ENCODE peak calls at places on chromosome 9, in nine cellular contexts. R is right atrium auricular region; X is gastrocnemius medialis; Y is CD4-positive, alpha-beta memory T cell; E is cardiac muscle cell; L is SK-N-SH; O is uterus; P is pancreas; N is NT2/D1. H is an unnamed sample. For H3K4me1 and H3K36me3, the result is how much of the 10 kb centered on the place peaks cover.

GRCh38 chr9:135604437-135605237 is 34.7 kb downstream of the GLT6D1 start:
- DNase-seq in X (no peak), P (peak), L (peak), O (peak), E (no peak), Y (no peak), R (peak), N (no peak), H (no peak)

GRCh38 chr9:109574061-109574882 is 76.2 kb upstream of the PTPN3 start:
- DNase-seq in L (peak), X (peak), Y (peak), P (peak), N (peak), R (no peak), O (no peak), E (peak), H (no peak)

GRCh38 chr9:4679268-4680177 is at the start of gene CDC37L1:
- DNase-seq in P (peak), N (peak), O (peak), R (peak), X (peak), Y (peak), L (peak), E (peak), H (peak)

GRCh38 chr9:69785757-69786156 is 25.9 kb upstream of the PTAR1 start:
- DNase-seq in O (no peak), Y (no peak), L (no peak), P (no peak), E (peak), X (no peak), N (no peak), R (no peak), H (no peak)

GRCh38 chr9:123246534-123246933 is 21.9 kb downstream of the STRBP start:
- DNase-seq in O (no peak), P (no peak), L (no peak), X (no peak), Y (no peak), N (no peak), R (no peak), E (peak), H (no peak)

GRCh38 chr9:82354260-82354659 is 365.7 kb downstream of the SPATA31D1 start:
- DNase-seq in R (no peak), Y (no peak), L (no peak), E (peak), O (no peak), X (no peak), N (no peak), P (no peak), H (no peak)

GRCh38 chr9:130465383-130466096 is 20.8 kb downstream of the ASS1 start:
- DNase-seq in L (no peak), Y (no peak), O (no peak), P (no peak), N (no peak), X (no peak), R (no peak), E (no peak), H (no peak)

GRCh38 chr9:123528521-123528920 is 172.5 kb downstream of the CRB2 start:
- DNase-seq in P (no peak), L (no peak), X (no peak), E (no peak), Y (no peak), O (no peak), N (no peak), R (no peak), H (no peak)

GRCh38 chr9:91690540-91691249 is 259.3 kb downstream of the ROR2 start:
- DNase-seq in P (no peak), E (no peak), O (no peak), R (peak), L (no peak), Y (no peak), X (no peak), N (no peak), H (no peak)

GRCh38 chr9:78189461-78189860 is 46.4 kb upstream of the CEP78 start:
- DNase-seq in Y (no peak), X (no peak), P (no peak), R (no peak), L (no peak), E (peak), N (no peak), O (no peak), H (no peak)

GRCh38 chr9:8784813-8785212 is 985.2 kb upstream of the DMAC1 start:
- DNase-seq in P (no peak), Y (no peak), E (no peak), L (no peak), O (no peak), X (no peak), N (no peak), R (no peak), H (no peak)

GRCh38 chr9:12368569-12368968 is 324.6 kb upstream of the TYRP1 start:
- DNase-seq in E (no peak), P (no peak), Y (no peak), O (no peak), R (no peak), L (no peak), X (no peak), N (no peak), H (no peak)

GRCh38 chr9:79571309-79572031 is at the start of gene TLE4:
- DNase-seq in E (peak), P (peak), Y (peak), R (peak), O (peak), X (peak), L (peak), N (peak), H (peak)

GRCh38 chr9:95092321-95093072 is 225.0 kb downstream of the FANCC start:
- DNase-seq in E (peak), L (peak), R (no peak), X (no peak), P (no peak), Y (no peak), N (no peak), O (no peak), H (no peak)

GRCh38 chr9:134913041-134913712 is 4.5 kb downstream of the FCN1 start:
- DNase-seq in R (no peak), N (no peak), O (no peak), E (no peak), P (no peak), Y (no peak), X (no peak), L (peak), H (no peak)

GRCh38 chr9:92954078-92954861 is 6.9 kb downstream of the FGD3 start:
- DNase-seq in Y (peak), N (no peak), R (peak), X (no peak), E (peak), L (no peak), O (no peak), P (no peak), H (peak)

GRCh38 chr9:23522952-23523351 is 303.1 kb downstream of the ELAVL2 start:
- DNase-seq in P (no peak), Y (no peak), N (no peak), E (no peak), L (no peak), R (no peak), O (no peak), X (no peak), H (no peak)

GRCh38 chr9:131335356-131335755 is 45.8 kb downstream of the PLPP7 start:
- DNase-seq in X (no peak), E (no peak), L (no peak), R (no peak), O (no peak), P (no peak), Y (no peak), N (no peak), H (no peak)

GRCh38 chr9:120513825-120514598 is 66.0 kb downstream of the CDK5RAP2 start:
- DNase-seq in P (no peak), L (no peak), R (no peak), Y (no peak), N (no peak), O (no peak), E (no peak), X (peak), H (no peak)

DNA sequence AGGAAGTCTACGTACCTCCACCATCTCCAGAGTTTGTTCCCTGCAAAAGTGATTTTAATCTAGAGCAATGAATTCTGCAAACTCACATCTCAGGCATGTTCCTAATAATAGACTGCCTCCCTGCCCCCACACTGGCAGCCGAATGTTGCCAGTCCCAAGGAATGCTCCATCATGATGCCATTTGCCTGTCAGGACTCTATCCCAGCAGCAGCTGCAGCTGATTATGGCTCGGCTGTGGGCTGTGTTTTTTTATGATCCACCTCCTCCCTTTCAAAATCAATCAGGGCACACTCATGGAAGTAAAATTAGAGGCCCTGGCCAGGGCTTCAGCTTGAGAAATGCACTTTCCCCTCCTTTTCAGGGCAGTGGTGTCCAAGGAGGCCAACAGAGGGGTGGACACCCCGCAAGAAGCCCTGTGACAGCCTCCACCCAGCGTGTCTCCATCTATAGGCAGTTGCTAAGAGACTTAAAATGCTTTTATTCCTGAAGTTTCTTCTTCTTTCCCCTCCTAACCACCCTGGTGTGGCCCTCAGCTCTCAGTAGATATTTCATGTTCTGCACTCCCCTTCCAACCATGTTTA is 176.7 kb upstream of the S1PR3 start:
- DNase-seq in L (peak), X (no peak), R (no peak), N (no peak), Y (no peak), E (peak), O (peak), P (no peak), H (no peak)
- H3K4me1 ChIP-seq in L (half or more), X (under half), R (half or more), N (under half), Y (under half), E (under half), O (under half), P (under half), H (under half)

GRCh38 chr9:89345476-89345875 is 27.2 kb downstream of the SECISBP2 start:
- DNase-seq in E (no peak), O (no peak), P (no peak), N (no peak), X (no peak), L (no peak), R (no peak), Y (no peak), H (no peak)
- H3K36me3 ChIP-seq in E (under half), O (under half), P (under half), N (half or more), X (half or more), L (half or more), R (half or more), Y (half or more), H (under half)

DNA sequence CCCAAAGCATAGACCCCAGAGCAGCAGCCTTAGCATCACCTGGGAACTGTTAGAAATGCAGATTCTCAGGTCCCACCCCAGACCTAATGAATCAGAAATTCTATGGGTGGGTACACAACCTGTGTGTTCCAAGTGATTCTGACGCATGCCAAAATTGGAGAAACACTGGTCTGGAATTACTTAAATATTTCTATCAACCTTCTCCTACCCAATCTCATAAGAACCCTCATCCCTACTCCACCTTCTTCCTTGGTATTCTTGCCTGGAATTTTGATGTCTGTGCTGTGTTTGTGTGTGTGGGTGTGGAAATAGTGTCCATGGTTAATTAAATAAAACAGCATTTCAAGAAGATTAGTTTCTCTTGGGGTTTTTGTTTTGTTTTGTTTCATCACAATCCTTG is 111.8 kb downstream of the CEMIP2 start:
- DNase-seq in L (no peak), X (no peak), P (no peak), N (no peak), E (no peak), Y (no peak), O (no peak), R (no peak), H (no peak)
- H3K4me3 ChIP-seq in L (no peak), X (no peak), P (no peak), N (no peak), E (no peak), Y (no peak), O (no peak), R (no peak), H (no peak)

GRCh38 chr9:98401140-98402025 is 145.9 kb upstream of the TBC1D2 start:
- DNase-seq in X (no peak), P (no peak), E (peak), O (no peak), N (no peak), Y (no peak), R (no peak), L (no peak), H (no peak)

GRCh38 chr9:98391406-98391805 is 136.0 kb upstream of the TBC1D2 start:
- DNase-seq in L (no peak), N (no peak), P (no peak), R (no peak), E (no peak), O (no peak), Y (no peak), X (no peak), H (no peak)

GRCh38 chr9:98391884-98392283 is 136.4 kb upstream of the TBC1D2 start:
- DNase-seq in R (no peak), N (no peak), Y (peak), X (no peak), E (no peak), O (no peak), P (no peak), L (no peak), H (peak)

GRCh38 chr9:98399950-98400683 is 144.7 kb upstream of the TBC1D2 start:
- DNase-seq in P (no peak), N (no peak), E (no peak), Y (no peak), O (no peak), X (no peak), L (no peak), R (no peak), H (no peak)

GRCh38 chr9:98396236-98396635 is 140.8 kb upstream of the TBC1D2 start:
- DNase-seq in Y (no peak), L (no peak), E (no peak), O (no peak), P (no peak), N (no peak), R (no peak), X (no peak), H (no peak)
- H3K4me1 ChIP-seq in Y (under half), L (under half), E (under half), O (under half), P (under half), N (under half), R (under half), X (under half), H (under half)

GRCh38 chr9:136691316-136692189 is 4.3 kb upstream of the AGPAT2 start:
- DNase-seq in E (no peak), R (no peak), L (no peak), Y (no peak), X (no peak), P (peak), N (no peak), O (no peak), H (no peak)
- H3K36me3 ChIP-seq in E (under half), R (under half), L (under half), Y (under half), X (under half), P (under half), N (under half), O (under half), H (under half)

DNA sequence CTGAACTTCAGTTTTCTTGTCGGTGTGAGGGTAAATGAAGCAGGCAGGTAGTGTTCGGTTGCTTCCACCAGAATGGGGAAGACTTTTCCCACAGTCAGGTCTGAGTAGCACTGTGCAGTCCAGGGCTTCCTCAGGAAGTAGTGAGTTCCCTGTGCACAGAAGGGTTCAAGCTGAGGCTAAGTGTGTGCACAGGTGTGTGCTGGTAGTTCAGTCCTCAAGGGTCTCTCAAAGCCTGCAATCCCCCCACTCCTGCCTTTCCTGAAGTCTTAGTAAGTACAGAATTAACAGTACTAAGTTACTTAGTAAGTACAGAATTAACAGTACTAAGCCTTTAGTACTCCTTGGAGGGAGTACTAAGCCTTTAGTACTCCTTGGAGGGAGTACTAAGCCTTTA is 1.4 kb downstream of the DAB2IP start:
- DNase-seq in X (no peak), R (no peak), E (no peak), O (no peak), N (no peak), L (no peak), Y (no peak), P (no peak), H (no peak)
- H3K4me3 ChIP-seq in X (peak), R (peak), E (peak), O (peak), N (peak), L (peak), Y (no peak), P (peak), H (no peak)

GRCh38 chr9:106891286-106891685 is 28.3 kb downstream of the ZNF462 start:
- DNase-seq in P (no peak), Y (no peak), X (no peak), R (no peak), E (no peak), O (no peak), L (no peak), N (no peak), H (no peak)
- H3K4me1 ChIP-seq in P (under half), Y (under half), X (under half), R (under half), E (under half), O (under half), L (under half), N (under half), H (under half)

GRCh38 chr9:104802906-104803305 is 39.0 kb downstream of the NIPSNAP3B start:
- DNase-seq in N (no peak), L (peak), R (no peak), Y (no peak), X (no peak), E (no peak), P (no peak), O (no peak), H (no peak)

GRCh38 chr9:104802110-104802509 is 38.2 kb downstream of the NIPSNAP3B start:
- DNase-seq in O (no peak), L (no peak), P (no peak), R (no peak), Y (no peak), E (no peak), X (no peak), N (no peak), H (no peak)

GRCh38 chr9:104800068-104800785 is 36.3 kb downstream of the NIPSNAP3B start:
- DNase-seq in Y (no peak), X (no peak), L (no peak), O (no peak), E (no peak), R (no peak), N (no peak), P (no peak), H (no peak)

GRCh38 chr9:104808030-104808614 is 44.2 kb downstream of the NIPSNAP3B start:
- DNase-seq in L (peak), P (no peak), O (peak), N (peak), E (peak), Y (no peak), R (no peak), X (no peak), H (no peak)

GRCh38 chr9:104805441-104805840 is 41.5 kb downstream of the NIPSNAP3B start:
- DNase-seq in X (no peak), L (no peak), O (no peak), N (no peak), R (no peak), E (no peak), P (no peak), Y (no peak), H (no peak)
- H3K36me3 ChIP-seq in X (half or more), L (under half), O (under half), N (under half), R (half or more), E (under half), P (under half), Y (under half), H (half or more)

GRCh38 chr9:133125706-133126696 is 5.0 kb upstream of the RALGDS start:
- DNase-seq in R (no peak), E (peak), X (no peak), O (peak), Y (no peak), N (no peak), P (no peak), L (peak), H (no peak)
- H3K4me3 ChIP-seq in R (peak), E (no peak), X (peak), O (no peak), Y (peak), N (no peak), P (peak), L (no peak), H (peak)

GRCh38 chr9:126472931-126473330 is 140.8 kb upstream of the LMX1B start:
- DNase-seq in X (no peak), N (no peak), E (no peak), P (no peak), R (no peak), L (no peak), Y (no peak), O (no peak), H (no peak)
- H3K4me1 ChIP-seq in X (under half), N (under half), E (under half), P (under half), R (under half), L (under half), Y (half or more), O (under half), H (half or more)